ENCODE peak calls at places on chromosome 3, in four cellular contexts. G is cardiac muscle cell, M is right lobe of liver, V is pancreas. E is an unnamed sample.

GRCh38 chr3:68957895-68958294 is 25.5 kb upstream of the TAFA4 start:
- DNase-seq in G (no peak), V (no peak), M (no peak), E (no peak)

GRCh38 chr3:68931406-68932149 is 769 bp downstream of the TAFA4 start:
- DNase-seq in M (no peak), G (no peak), V (peak), E (no peak)

GRCh38 chr3:16122661-16123060 is 51.8 kb upstream of the GALNT15 start:
- DNase-seq in M (no peak), V (no peak), G (no peak), E (no peak)

GRCh38 chr3:68057637-68058320 is 403.4 kb upstream of the SUCLG2 start:
- DNase-seq in M (no peak), G (no peak), V (no peak), E (no peak)

GRCh38 chr3:169659858-169660614 is 3.5 kb downstream of the MECOM start:
- DNase-seq in V (peak), G (peak), M (no peak), E (peak)

GRCh38 chr3:14548321-14548729 is 8.2 kb upstream of the GRIP2 start:
- DNase-seq in G (peak), M (no peak), V (peak), E (peak)

GRCh38 chr3:72892870-72893269 is 5.0 kb downstream of the GXYLT2 start:
- DNase-seq in V (no peak), G (peak), M (no peak), E (peak)

GRCh38 chr3:64321747-64322146 is 96.5 kb upstream of the PRICKLE2 start:
- DNase-seq in G (peak), V (no peak), M (no peak), E (peak)

GRCh38 chr3:399647-400046 is 203.1 kb downstream of the CHL1 start:
- DNase-seq in V (no peak), M (no peak), G (no peak), E (no peak)

GRCh38 chr3:46878796-46879436 is 1.4 kb downstream of the PTH1R start:
- DNase-seq in M (no peak), V (peak), G (no peak), E (no peak)

GRCh38 chr3:117135207-117135606 is 425.6 kb downstream of the TUSC7 start:
- DNase-seq in V (no peak), G (no peak), M (no peak), E (no peak)

GRCh38 chr3:139202226-139202958 is 141.4 kb upstream of the MRPS22 start:
- DNase-seq in V (peak), G (no peak), M (no peak), E (no peak)

GRCh38 chr3:43515208-43515917 is 106.4 kb downstream of the ANO10 start:
- DNase-seq in G (no peak), M (no peak), V (no peak), E (no peak)

GRCh38 chr3:173135059-173135458 is 6.0 kb downstream of the SPATA16 start:
- DNase-seq in M (no peak), G (no peak), V (no peak), E (no peak)

GRCh38 chr3:159870723-159871122 is 117.9 kb upstream of the IL12A start:
- DNase-seq in G (no peak), V (no peak), M (no peak), E (no peak)

DNA sequence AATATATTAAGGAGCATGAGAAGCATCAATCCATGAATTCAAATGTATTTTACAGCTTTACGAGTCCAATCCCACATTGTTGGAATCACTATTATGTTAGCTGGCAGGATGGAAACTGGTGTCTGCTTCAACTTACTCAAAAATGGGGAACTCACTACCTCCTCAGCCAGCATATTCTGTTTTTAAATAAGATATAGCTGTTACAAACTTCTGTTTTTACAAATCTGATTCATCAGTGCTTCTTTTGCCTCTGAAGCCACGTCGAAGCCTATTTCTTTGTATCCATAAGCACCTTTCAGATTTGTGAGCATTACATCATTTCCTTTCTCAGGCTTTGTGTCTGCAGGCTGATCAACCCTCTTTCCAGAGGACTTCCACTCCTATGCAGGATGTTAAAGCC is 105.9 kb downstream of the TPRG1 start:
- DNase-seq in V (no peak), G (peak), M (no peak), E (peak)
- H3K4me3 ChIP-seq in V (no peak), G (no peak), M (no peak), E (no peak)

GRCh38 chr3:8336456-8336855 is 165.2 kb upstream of the LMCD1 start:
- DNase-seq in M (no peak), V (no peak), G (no peak), E (no peak)
- TF ChIP-seq CTCF in M (no peak), V (no peak), G (peak), E (peak)

DNA sequence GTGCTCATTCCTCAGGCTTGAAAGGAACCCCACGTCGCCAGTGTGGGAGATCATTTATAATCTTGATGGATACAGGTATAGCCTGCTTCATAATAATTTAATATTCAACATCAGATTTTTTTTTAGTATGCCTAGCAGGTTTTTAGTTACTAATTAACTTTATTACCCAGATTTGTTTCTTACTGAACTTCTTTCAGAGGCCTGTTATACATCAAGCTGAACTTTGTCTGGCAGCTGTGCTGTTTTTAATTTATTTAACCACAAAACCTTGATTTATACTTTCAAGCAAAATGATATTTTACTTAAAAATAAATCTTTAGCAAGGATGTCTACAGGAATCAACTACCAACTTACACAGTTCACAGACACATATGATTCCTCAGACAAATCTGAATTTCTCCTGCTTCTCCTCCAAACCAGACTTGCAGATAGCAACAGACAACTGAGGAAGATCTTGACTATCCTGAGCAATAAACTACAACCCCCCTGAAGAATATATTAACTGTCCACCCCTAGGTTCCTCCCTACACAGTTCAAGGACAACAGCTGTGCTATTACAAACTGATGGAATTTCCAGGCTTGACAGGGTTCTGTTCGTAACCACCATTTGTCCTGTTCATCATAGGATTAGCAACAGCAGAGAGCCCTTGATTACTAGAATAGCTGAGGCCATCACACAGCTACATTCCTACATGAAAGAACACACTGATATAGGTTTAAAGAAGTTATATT is 599 bp downstream of the MAP4 start:
- DNase-seq in M (no peak), G (peak), V (peak), E (peak)
- H3K4me3 ChIP-seq in M (no peak), G (no peak), V (no peak), E (no peak)

GRCh38 chr3:57464801-57465200 is 79.3 kb downstream of the DNAH12 start:
- DNase-seq in G (peak), V (no peak), M (no peak), E (peak)
- TF ChIP-seq CTCF in G (peak), V (no peak), M (no peak), E (peak)

E was measured in fibroblast of the aortic adventitia.